ENCODE peak calls at places on chromosomes 4 and X, in ten cellular contexts. O is H1, V is testis, T is NB4, G is K562, Q is A549, C is heart left ventricle, P is breast epithelium, M is lower leg skin, H is tibial nerve. K is an unnamed sample.

GRCh38 chr4:186473933-186474332 is 81.4 kb downstream of the MTNR1A start:
- DNase-seq in C (no peak), O (no peak), G (no peak), Q (no peak), M (no peak), V (no peak), H (no peak), T (no peak), P (no peak), K (no peak)

GRCh38 chrX:116499780-116500179 is 37.0 kb upstream of the CT83 start:
- DNase-seq in H (no peak), P (no peak), O (no peak), C (no peak), T (peak), V (no peak), Q (no peak), M (no peak), G (no peak), K (no peak)

GRCh38 chr4:181822005-181822375 is 421.2 kb upstream of the TENM3 start:
- DNase-seq in H (no peak), T (no peak), V (no peak), O (no peak), C (no peak), M (no peak), P (no peak), Q (no peak), G (no peak), K (peak)

GRCh38 chr4:112938461-112939058 is 110.9 kb upstream of the ANK2 start:
- DNase-seq in O (no peak), M (no peak), P (no peak), Q (peak), V (no peak), G (no peak), H (no peak), C (no peak), T (peak), K (no peak)

GRCh38 chr4:25861422-25861926 is 1.3 kb downstream of the SEL1L3 start:
- DNase-seq in Q (no peak), G (no peak), P (no peak), M (no peak), H (no peak), O (no peak), T (peak), V (no peak), C (no peak), K (no peak)

GRCh38 chrX:119062750-119063374 is 9.9 kb upstream of the CT47C1 start:
- DNase-seq in C (no peak), G (no peak), V (no peak), M (no peak), T (no peak), Q (no peak), H (no peak), O (no peak), P (no peak), K (no peak)

GRCh38 chrX:46917634-46918033 is 5.4 kb downstream of the JADE3 start:
- DNase-seq in O (no peak), V (no peak), T (no peak), M (no peak), H (no peak), G (no peak), C (no peak), Q (no peak), P (no peak), K (no peak)

GRCh38 chr4:93444860-93445259 is 383.7 kb upstream of the ATOH1 start:
- DNase-seq in G (no peak), O (no peak), Q (no peak), H (no peak), C (no peak), T (no peak), P (no peak), V (no peak), M (no peak), K (no peak)

GRCh38 chrX:57367649-57368048 is 81.1 kb downstream of the FAAH2 start:
- DNase-seq in C (no peak), V (no peak), G (no peak), Q (no peak), P (no peak), T (no peak), H (peak), M (no peak), O (no peak), K (peak)

GRCh38 chr4:40306991-40307390 is 28.1 kb upstream of the CHRNA9 start:
- DNase-seq in V (no peak), T (no peak), P (no peak), M (no peak), G (no peak), H (no peak), O (no peak), C (no peak), Q (no peak), K (no peak)

GRCh38 chr4:40310225-40310624 is 24.9 kb upstream of the CHRNA9 start:
- DNase-seq in G (no peak), H (no peak), V (no peak), C (no peak), Q (no peak), O (no peak), P (no peak), M (no peak), T (no peak), K (no peak)

GRCh38 chr4:40309250-40309774 is 25.8 kb upstream of the CHRNA9 start:
- DNase-seq in T (peak), Q (peak), G (peak), O (peak), M (peak), V (peak), H (peak), P (peak), C (peak), K (peak)

GRCh38 chr4:40307627-40308497 is 27.3 kb upstream of the CHRNA9 start:
- DNase-seq in O (no peak), Q (no peak), P (no peak), G (peak), M (no peak), V (no peak), T (peak), C (peak), H (peak), K (peak)

DNA sequence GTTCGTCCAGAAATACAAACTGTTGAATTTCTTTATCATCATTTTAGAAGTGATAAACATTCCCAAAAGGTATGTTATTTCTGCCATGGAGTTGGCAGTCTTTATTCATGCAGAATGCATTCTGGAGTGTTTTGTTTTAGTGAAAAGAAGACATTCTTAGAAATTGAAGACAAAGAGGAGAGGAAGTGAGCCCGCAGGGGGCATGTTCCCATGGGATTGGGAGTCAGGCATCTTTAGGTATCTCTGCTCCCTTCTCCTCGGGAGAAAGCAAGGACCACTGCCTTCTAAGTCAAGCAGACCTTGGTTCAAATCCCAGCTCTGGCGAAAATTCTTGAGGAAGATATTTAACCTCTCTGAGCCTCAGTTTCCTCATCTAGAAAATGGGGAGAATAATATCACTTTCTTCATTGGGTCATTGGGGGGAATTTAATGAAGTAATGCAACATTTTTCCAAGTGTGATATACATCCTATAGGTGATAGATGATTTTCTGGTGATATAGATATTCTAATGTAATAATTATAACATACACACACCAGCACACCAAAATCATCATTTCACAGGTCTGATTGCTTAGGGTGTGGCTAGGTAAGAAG is 26.5 kb upstream of the CHRNA9 start:
- DNase-seq in T (peak), V (no peak), O (no peak), C (no peak), P (no peak), Q (no peak), M (no peak), H (no peak), G (no peak), K (no peak)
- H3K4me3 ChIP-seq in T (peak), V (no peak), O (no peak), C (no peak), P (no peak), Q (no peak), M (no peak), H (no peak), G (no peak), K (no peak)

GRCh38 chrX:107541244-107541643 is 87.1 kb upstream of the PRPS1 start:
- DNase-seq in G (no peak), P (no peak), C (no peak), Q (no peak), H (no peak), O (no peak), M (no peak), V (no peak), T (no peak), K (no peak)

GRCh38 chrX:107547621-107548020 is 80.7 kb upstream of the PRPS1 start:
- DNase-seq in P (no peak), G (no peak), C (peak), O (no peak), H (no peak), Q (no peak), T (no peak), V (no peak), M (peak), K (no peak)

GRCh38 chrX:107537815-107538214 is 88.4 kb downstream of the FRMPD3 start:
- DNase-seq in T (peak), P (no peak), O (peak), G (peak), H (peak), C (no peak), Q (peak), M (no peak), V (peak), K (peak)

DNA sequence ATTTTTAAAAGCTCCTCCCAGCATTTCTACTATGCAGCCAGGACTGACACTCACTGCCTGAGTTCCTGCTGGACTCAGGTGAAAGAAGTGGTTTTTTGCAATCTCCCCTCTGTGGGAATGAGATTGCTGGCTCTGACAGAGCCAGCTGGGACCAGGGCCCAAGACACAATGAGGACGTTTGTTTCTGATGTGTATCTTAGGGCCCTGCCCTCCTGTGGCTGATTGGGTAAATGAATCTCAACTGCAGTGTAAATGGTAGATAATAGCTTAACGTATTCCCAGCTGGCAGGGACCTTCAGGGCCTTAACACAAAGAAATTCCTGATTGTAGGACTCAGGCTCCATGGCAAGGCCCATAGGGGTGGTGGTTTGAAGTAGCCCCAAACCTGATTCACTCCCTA is 85.8 kb upstream of the PRPS1 start:
- DNase-seq in G (no peak), C (no peak), O (no peak), M (no peak), T (peak), Q (no peak), V (peak), P (no peak), H (no peak), K (no peak)
- TF ChIP-seq CTCF in G (no peak), C (no peak), O (peak), M (no peak), T (peak), Q (no peak), V (no peak), P (no peak), H (no peak), K (no peak)

DNA sequence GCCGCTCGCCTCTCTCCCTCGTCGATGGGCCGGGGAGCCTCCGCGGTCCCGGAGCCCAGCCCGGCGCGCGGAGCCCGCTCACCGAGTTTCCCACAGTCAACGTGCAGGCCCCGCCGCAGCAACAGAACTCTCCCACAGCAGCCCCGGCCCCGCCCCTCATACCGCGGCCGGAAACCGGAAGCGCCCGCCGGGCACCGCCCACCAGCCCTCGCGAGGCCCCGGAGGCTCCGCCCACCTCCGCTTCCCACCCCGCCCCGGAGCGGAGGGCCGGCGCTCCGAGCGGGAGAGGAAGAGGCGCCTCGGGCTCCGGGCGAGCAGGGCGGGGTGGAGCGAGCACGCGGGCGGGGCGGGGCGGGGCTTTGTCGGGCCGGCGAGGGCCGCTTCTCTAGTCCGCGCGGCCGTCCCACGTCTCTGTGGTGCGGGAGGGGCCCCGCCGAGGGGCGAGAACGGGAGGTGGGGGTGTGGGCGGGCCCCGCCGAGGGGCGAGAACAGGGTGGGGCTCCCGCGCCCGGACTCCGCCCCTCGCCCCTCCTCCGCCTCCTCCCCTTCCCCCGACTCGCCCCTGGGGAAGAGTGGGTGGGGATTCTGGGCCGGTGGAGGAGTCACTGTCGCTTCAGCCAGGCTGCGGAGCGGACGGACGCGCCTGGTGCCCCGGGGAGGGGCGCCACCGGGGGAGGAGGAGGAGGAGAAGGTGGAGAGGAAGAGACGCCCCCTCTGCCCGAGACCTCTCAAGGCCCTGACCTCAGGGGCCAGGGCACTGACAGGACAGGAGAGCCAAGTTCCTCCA is at the start of the genes ABCD1 and BCAP31:
- DNase-seq in C (peak), M (peak), O (peak), P (peak), G (peak), H (peak), V (peak), T (peak), Q (peak), K (peak)
- TF ChIP-seq POLR2A in C (no peak), M (no peak), O (no peak), P (peak), G (peak), H (peak), V (peak), T (peak), Q (peak), K (peak)

DNA sequence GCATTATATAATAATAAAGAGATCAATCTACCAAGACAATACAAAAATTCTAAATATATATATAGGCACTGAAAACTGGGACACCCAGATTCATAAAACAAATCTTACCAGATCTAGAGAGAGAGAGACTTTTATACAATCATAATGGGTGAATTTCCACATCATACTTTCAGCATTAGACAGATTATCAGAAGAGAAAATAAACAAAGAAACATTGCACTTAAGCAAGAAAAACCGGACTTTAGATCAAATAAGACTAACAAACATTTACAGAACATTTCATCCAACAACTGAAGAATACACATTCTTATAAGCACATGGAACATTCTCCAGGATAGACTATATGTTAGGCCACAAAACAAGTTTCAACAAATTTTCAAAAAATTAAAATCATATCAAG is 245.1 kb downstream of the INPP4B start:
- DNase-seq in Q (no peak), T (no peak), C (no peak), P (no peak), V (no peak), O (no peak), H (no peak), G (no peak), M (no peak), K (no peak)
- H3K4me3 ChIP-seq in Q (no peak), T (no peak), C (no peak), P (no peak), V (no peak), O (no peak), H (no peak), G (no peak), M (no peak), K (no peak)

K was measured in adrenal gland.